ENCODE peak calls at places on chromosomes 4 and X, in four cellular contexts. One of them, this sample, is unnamed. For H3K4me1, the result is how much of the 10 kb centered on the place peaks cover.

GRCh38 chr4:158688813-158689212 is 16.7 kb downstream of the ETFDH start:
- DNase-seq in transverse colon: no peak
- DNase-seq in suprapubic skin: no peak
- DNase-seq in HepG2: no peak
- DNase-seq in this sample: no peak

GRCh38 chr4:144989306-144989705 is 108.7 kb downstream of the ANAPC10 start:
- DNase-seq in HepG2: no peak
- DNase-seq in transverse colon: no peak
- DNase-seq in suprapubic skin: no peak
- DNase-seq in this sample: no peak

GRCh38 chrX:111874241-111874640 is 1.7 kb upstream of the TRPC5OS start:
- DNase-seq in suprapubic skin: no peak
- DNase-seq in HepG2: no peak
- DNase-seq in transverse colon: no peak
- DNase-seq in this sample: no peak

GRCh38 chr4:52197351-52197750 is 146.2 kb downstream of the SPATA18 start:
- DNase-seq in transverse colon: no peak
- DNase-seq in suprapubic skin: no peak
- DNase-seq in HepG2: no peak
- DNase-seq in this sample: no peak

GRCh38 chr4:73836373-73837269 is at the start of gene CXCL6:
- DNase-seq in transverse colon: peak
- DNase-seq in HepG2: no peak
- DNase-seq in suprapubic skin: peak
- DNase-seq in this sample: no peak

GRCh38 chr4:109079177-109079576 is 223.3 kb downstream of the COL25A1 start:
- DNase-seq in suprapubic skin: no peak
- DNase-seq in HepG2: no peak
- DNase-seq in transverse colon: no peak
- DNase-seq in this sample: no peak

GRCh38 chr4:168541608-168541953 is 44.7 kb downstream of the PALLD start:
- DNase-seq in suprapubic skin: no peak
- DNase-seq in transverse colon: no peak
- DNase-seq in HepG2: no peak
- DNase-seq in this sample: no peak

GRCh38 chr4:28167411-28167810 is 1306.8 kb downstream of the STIM2 start:
- DNase-seq in HepG2: no peak
- DNase-seq in suprapubic skin: no peak
- DNase-seq in transverse colon: no peak
- DNase-seq in this sample: no peak

GRCh38 chrX:151773434-151773833 is 38.9 kb downstream of the CNGA2 start:
- DNase-seq in suprapubic skin: no peak
- DNase-seq in transverse colon: no peak
- DNase-seq in HepG2: no peak
- DNase-seq in this sample: no peak

GRCh38 chr4:113445286-113445685 is 316.3 kb downstream of the CAMK2D start:
- DNase-seq in suprapubic skin: no peak
- DNase-seq in transverse colon: peak
- DNase-seq in HepG2: no peak
- DNase-seq in this sample: peak

GRCh38 chr4:46323891-46324290 is 66.0 kb downstream of the GABRA2 start:
- DNase-seq in transverse colon: no peak
- DNase-seq in HepG2: no peak
- DNase-seq in suprapubic skin: no peak
- DNase-seq in this sample: no peak

GRCh38 chr4:108829981-108830492 is 67.2 kb upstream of the ETNPPL start:
- DNase-seq in HepG2: no peak
- DNase-seq in transverse colon: no peak
- DNase-seq in suprapubic skin: no peak
- DNase-seq in this sample: no peak

GRCh38 chrX:37905436-37906147 is 58.2 kb upstream of the DYNLT3 start:
- DNase-seq in transverse colon: no peak
- DNase-seq in HepG2: no peak
- DNase-seq in suprapubic skin: no peak
- DNase-seq in this sample: peak

GRCh38 chrX:37904833-37905232 is 57.5 kb upstream of the DYNLT3 start:
- DNase-seq in transverse colon: no peak
- DNase-seq in HepG2: no peak
- DNase-seq in suprapubic skin: no peak
- DNase-seq in this sample: no peak

GRCh38 chrX:37912286-37912685 is 64.9 kb upstream of the DYNLT3 start:
- DNase-seq in HepG2: no peak
- DNase-seq in transverse colon: no peak
- DNase-seq in suprapubic skin: no peak
- DNase-seq in this sample: no peak

GRCh38 chrX:37910186-37910585 is 62.8 kb upstream of the DYNLT3 start:
- DNase-seq in suprapubic skin: no peak
- DNase-seq in transverse colon: no peak
- DNase-seq in HepG2: no peak
- DNase-seq in this sample: no peak

DNA sequence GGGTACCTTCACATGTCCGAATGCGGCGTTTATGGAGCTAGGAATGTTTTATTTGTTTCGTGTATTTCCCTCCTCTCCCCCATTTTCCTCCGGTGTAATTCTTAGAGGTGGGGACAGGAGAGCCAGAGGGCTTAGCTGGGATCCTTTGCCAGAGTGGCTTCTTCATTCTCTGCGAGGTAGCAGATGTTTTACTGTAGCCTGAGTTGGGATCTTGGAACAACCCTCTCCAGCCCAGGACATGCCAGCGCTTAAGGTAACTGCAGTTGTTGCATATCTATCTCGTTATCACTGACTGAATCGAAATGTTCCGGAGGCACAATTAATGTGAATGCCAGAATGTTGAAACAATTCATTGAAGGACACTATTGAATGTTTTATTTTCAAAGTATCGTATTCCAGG is 59.0 kb upstream of the DYNLT3 start:
- DNase-seq in HepG2: no peak
- DNase-seq in suprapubic skin: no peak
- DNase-seq in transverse colon: no peak
- DNase-seq in this sample: no peak
- H3K4me3 ChIP-seq in HepG2: no peak
- H3K4me3 ChIP-seq in suprapubic skin: no peak
- H3K4me3 ChIP-seq in transverse colon: no peak
- H3K4me3 ChIP-seq in this sample: no peak

DNA sequence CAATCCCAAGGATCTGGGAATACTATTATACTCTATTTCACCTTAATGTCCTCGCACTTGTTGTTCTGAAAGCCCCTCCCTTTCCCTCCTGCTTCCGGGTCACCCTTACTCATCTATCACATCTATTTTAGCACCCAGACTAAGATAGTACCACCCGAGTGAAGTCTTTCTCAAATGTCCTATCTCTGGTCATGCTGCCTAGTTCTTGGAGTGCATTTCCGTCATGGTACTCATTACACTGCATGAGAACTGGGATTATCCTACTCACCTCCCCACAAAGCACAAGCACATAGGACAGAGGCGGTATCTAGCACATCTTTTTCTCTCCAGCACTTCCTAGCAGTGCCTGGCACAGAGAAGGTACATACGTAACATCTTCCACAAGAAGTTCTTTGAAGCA is 944.4 kb upstream of the FTHL17 start:
- DNase-seq in transverse colon: no peak
- DNase-seq in HepG2: no peak
- DNase-seq in suprapubic skin: no peak
- DNase-seq in this sample: no peak
- H3K4me1 ChIP-seq in transverse colon: under half
- H3K4me1 ChIP-seq in HepG2: under half
- H3K4me1 ChIP-seq in suprapubic skin: under half
- H3K4me1 ChIP-seq in this sample: under half

DNA sequence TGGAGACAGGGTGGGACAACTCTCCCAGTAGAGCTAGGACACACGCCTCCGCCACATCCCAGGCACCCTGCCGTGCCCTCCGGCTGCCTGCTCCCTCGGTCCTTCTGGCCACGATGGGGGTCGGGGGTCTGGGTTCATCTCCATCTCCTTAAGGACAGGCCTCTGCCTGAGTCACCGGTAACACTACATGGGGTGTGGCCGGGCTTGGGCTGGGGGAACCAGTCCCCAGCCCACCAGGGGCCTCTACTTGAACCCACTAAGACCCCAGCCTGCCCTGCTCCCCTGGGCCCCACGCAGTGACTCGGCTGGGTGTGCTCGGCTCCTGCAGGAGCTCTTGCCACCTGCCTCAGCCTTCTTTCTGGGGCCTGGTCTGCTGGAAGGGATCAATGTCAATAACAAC is 177.6 kb upstream of the PSAPL1 start:
- DNase-seq in HepG2: no peak
- DNase-seq in suprapubic skin: no peak
- DNase-seq in transverse colon: no peak
- DNase-seq in this sample: no peak
- TF ChIP-seq EP300 in HepG2: no peak
- TF ChIP-seq EP300 in suprapubic skin: no peak
- TF ChIP-seq EP300 in transverse colon: no peak
- TF ChIP-seq EP300 in this sample: no peak

GRCh38 chr4:165522049-165522448 is 143.2 kb downstream of the CPE start:
- DNase-seq in transverse colon: no peak
- DNase-seq in suprapubic skin: no peak
- DNase-seq in HepG2: no peak
- DNase-seq in this sample: no peak
- H3K4me3 ChIP-seq in transverse colon: no peak
- H3K4me3 ChIP-seq in suprapubic skin: no peak
- H3K4me3 ChIP-seq in HepG2: no peak
- H3K4me3 ChIP-seq in this sample: no peak

DNA sequence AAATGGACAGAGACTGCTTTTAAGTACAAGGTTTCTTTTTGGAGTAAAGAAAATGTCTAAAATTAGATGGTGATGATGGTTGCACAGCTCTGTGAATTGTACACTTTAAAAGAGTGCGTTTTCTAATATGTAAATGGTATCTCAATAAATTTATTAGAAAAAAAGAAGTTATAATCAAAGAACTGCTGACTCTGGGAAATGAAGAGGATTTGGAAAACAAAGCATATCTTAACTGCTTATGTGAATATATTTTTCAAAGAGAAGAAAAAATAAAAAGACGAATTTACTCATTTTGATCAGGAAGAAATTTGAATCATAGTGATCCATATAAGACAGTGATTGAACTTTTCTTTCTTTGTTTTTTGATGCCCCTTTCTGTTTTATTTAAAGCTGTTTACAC is 45.9 kb upstream of the FSTL5 start:
- DNase-seq in transverse colon: no peak
- DNase-seq in HepG2: no peak
- DNase-seq in suprapubic skin: no peak
- DNase-seq in this sample: no peak
- H3K4me1 ChIP-seq in transverse colon: under half
- H3K4me1 ChIP-seq in HepG2: under half
- H3K4me1 ChIP-seq in suprapubic skin: under half
- H3K4me1 ChIP-seq in this sample: under half

GRCh38 chr4:56387023-56388001 is at the start of gene AASDH:
- DNase-seq in suprapubic skin: peak
- DNase-seq in transverse colon: peak
- DNase-seq in HepG2: peak
- DNase-seq in this sample: peak
- TF ChIP-seq EP300 in suprapubic skin: no peak
- TF ChIP-seq EP300 in transverse colon: no peak
- TF ChIP-seq EP300 in HepG2: no peak
- TF ChIP-seq EP300 in this sample: no peak

This sample was measured in ovary.